ENCODE peak calls at places on chromosome 21, in ten cellular contexts. M, Z, S, D, U, X, O, R, H and E are unnamed samples.

GRCh38 chr21:38903578-38904193 is 98.0 kb downstream of the ETS2 start:
- DNase-seq in M (no peak), Z (no peak), S (no peak), D (no peak), U (no peak), X (no peak), O (no peak), R (peak), H (no peak), E (no peak)

GRCh38 chr21:32624726-32625125 is 12.5 kb upstream of the CFAP298 start:
- DNase-seq in M (peak), Z (no peak), S (no peak), D (no peak), U (no peak), X (no peak), O (peak), R (no peak), H (peak), E (no peak)

GRCh38 chr21:38511662-38512243 is 13.5 kb upstream of the ERG start:
- DNase-seq in M (no peak), Z (no peak), S (no peak), D (no peak), U (no peak), X (no peak), O (no peak), R (no peak), H (no peak), E (no peak)

GRCh38 chr21:46667735-46668380 is 32.4 kb downstream of the PRMT2 start:
- DNase-seq in M (no peak), Z (peak), S (peak), D (no peak), U (no peak), X (peak), O (peak), R (no peak), H (peak), E (peak)

GRCh38 chr21:45874716-45875415 is 106.7 kb upstream of the COL6A1 start:
- DNase-seq in M (peak), Z (no peak), S (no peak), D (peak), U (no peak), X (peak), O (peak), R (peak), H (peak), E (no peak)

GRCh38 chr21:25818156-25818950 is 83.6 kb downstream of the GABPA start:
- DNase-seq in M (no peak), Z (no peak), S (no peak), D (no peak), U (no peak), X (no peak), O (no peak), R (no peak), H (no peak), E (no peak)

GRCh38 chr21:25409992-25410391 is 197.3 kb downstream of the MRPL39 start:
- DNase-seq in M (no peak), Z (no peak), S (no peak), D (no peak), U (no peak), X (no peak), O (no peak), R (no peak), H (no peak), E (no peak)

GRCh38 chr21:45277101-45278045 is 10.3 kb downstream of the POFUT2 start:
- DNase-seq in M (no peak), Z (peak), S (no peak), D (no peak), U (peak), X (no peak), O (no peak), R (peak), H (no peak), E (no peak)

GRCh38 chr21:33421713-33422393 is 18.6 kb downstream of the IFNGR2 start:
- DNase-seq in M (no peak), Z (no peak), S (no peak), D (no peak), U (no peak), X (no peak), O (no peak), R (no peak), H (no peak), E (no peak)

GRCh38 chr21:15682977-15683376 is 46.8 kb upstream of the USP25 start:
- DNase-seq in M (peak), Z (no peak), S (no peak), D (no peak), U (no peak), X (no peak), O (peak), R (no peak), H (peak), E (no peak)

GRCh38 chr21:44728716-44729115 is 17.3 kb upstream of the TSPEAR start:
- DNase-seq in M (no peak), Z (peak), S (no peak), D (no peak), U (no peak), X (no peak), O (no peak), R (no peak), H (no peak), E (no peak)

GRCh38 chr21:31616216-31616615 is 43.3 kb upstream of the SOD1 start:
- DNase-seq in M (no peak), Z (no peak), S (no peak), D (no peak), U (no peak), X (no peak), O (no peak), R (no peak), H (no peak), E (no peak)

GRCh38 chr21:15667010-15667409 is 62.8 kb upstream of the USP25 start:
- DNase-seq in M (peak), Z (no peak), S (no peak), D (no peak), U (no peak), X (no peak), O (peak), R (no peak), H (peak), E (no peak)

GRCh38 chr21:39087976-39088370 is 95.3 kb downstream of the PSMG1 start:
- DNase-seq in M (no peak), Z (no peak), S (no peak), D (no peak), U (no peak), X (no peak), O (no peak), R (no peak), H (no peak), E (no peak)

GRCh38 chr21:46115441-46116188 is 17.7 kb downstream of the COL6A2 start:
- DNase-seq in M (no peak), Z (peak), S (peak), D (no peak), U (no peak), X (no peak), O (no peak), R (no peak), H (no peak), E (peak)

GRCh38 chr21:46079357-46080170 is 18.3 kb upstream of the COL6A2 start:
- DNase-seq in M (peak), Z (peak), S (no peak), D (peak), U (peak), X (peak), O (peak), R (peak), H (peak), E (no peak)

GRCh38 chr21:37868896-37869295 is 47.4 kb downstream of the KCNJ6 start:
- DNase-seq in M (peak), Z (no peak), S (no peak), D (no peak), U (no peak), X (peak), O (peak), R (no peak), H (no peak), E (peak)

GRCh38 chr21:38140192-38140905 is 116.4 kb upstream of the KCNJ15 start:
- DNase-seq in M (peak), Z (no peak), S (no peak), D (no peak), U (no peak), X (peak), O (peak), R (peak), H (peak), E (no peak)

DNA sequence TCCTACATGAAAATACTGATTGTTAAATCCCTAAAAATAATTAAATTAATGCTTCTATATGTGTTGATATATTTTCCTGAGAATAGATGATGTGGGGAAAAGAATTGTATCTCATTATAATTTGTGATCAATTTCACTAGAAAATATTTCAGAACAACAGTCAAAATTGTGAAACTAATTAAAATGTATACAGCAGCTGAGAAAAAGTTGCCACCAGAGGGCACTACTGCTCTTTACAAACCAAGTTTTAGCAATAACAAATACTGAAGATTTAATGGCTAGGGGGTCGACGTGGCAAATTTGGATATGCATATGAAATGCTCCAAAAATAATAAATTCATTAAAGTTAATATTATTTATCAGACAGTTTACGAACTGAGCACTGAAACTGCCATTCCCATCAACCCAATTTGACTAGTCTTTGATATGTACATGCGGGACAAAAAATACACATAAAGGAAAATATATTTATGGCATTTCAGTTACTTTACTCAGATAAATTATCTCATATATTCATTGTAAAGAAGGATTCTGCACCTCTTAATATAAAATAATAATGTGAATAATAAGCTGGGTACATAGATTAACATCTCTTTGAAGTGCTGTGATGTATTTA is 96.3 kb upstream of the TMPRSS15 start:
- DNase-seq in M (peak), Z (no peak), S (peak), D (no peak), U (no peak), X (peak), O (peak), R (peak), H (peak), E (peak)
- TF ChIP-seq CTCF in M (peak), Z (peak), S (peak), D (peak), U (peak), X (peak), O (peak), R (no peak), H (peak), E (peak)

GRCh38 chr21:36260802-36261201 is 59.2 kb upstream of the MORC3 start:
- DNase-seq in M (no peak), Z (no peak), S (no peak), D (no peak), U (no peak), X (no peak), O (no peak), R (no peak), H (no peak), E (no peak)
- TF ChIP-seq CTCF in M (peak), Z (peak), S (peak), D (no peak), U (peak), X (no peak), O (no peak), R (no peak), H (no peak), E (peak)

DNA sequence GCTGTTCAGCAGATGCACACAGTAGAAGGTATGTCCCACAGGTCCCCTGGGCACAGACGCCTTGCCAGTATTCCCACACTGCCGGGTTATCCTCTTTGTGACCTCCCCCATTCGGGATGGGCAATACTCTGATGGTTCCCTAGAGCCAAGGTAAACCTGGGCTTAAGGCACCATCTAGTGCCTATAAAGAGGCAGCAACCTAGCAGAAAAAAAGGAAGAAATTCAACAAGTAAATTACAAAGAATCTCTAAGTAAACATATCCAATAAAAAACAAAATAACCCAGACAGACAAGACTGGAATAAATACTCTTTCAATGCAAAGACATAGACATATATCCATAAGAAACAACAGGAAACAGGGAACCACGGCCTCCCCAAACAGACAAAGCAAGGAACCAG is 39.4 kb downstream of the HSF2BP start:
- DNase-seq in M (no peak), Z (no peak), S (no peak), D (no peak), U (no peak), X (no peak), O (no peak), R (no peak), H (no peak), E (no peak)
- TF ChIP-seq CTCF in M (no peak), Z (peak), S (no peak), D (peak), U (no peak), X (peak), O (peak), R (no peak), H (peak), E (no peak)

GRCh38 chr21:41957991-41958766 is 4.4 kb upstream of the C2CD2 start:
- DNase-seq in M (peak), Z (no peak), S (no peak), D (peak), U (no peak), X (peak), O (peak), R (peak), H (peak), E (no peak)
- TF ChIP-seq CTCF in M (peak), Z (peak), S (no peak), D (peak), U (no peak), X (peak), O (peak), R (peak), H (peak), E (peak)

GRCh38 chr21:35052786-35053185 is 3.7 kb upstream of the RUNX1 start:
- DNase-seq in M (no peak), Z (no peak), S (no peak), D (no peak), U (no peak), X (no peak), O (no peak), R (no peak), H (no peak), E (no peak)

GRCh38 chr21:35057428-35057827 is 8.3 kb upstream of the RUNX1 start:
- DNase-seq in M (no peak), Z (no peak), S (no peak), D (no peak), U (no peak), X (no peak), O (no peak), R (no peak), H (no peak), E (no peak)

GRCh38 chr21:35051287-35051818 is 2.3 kb upstream of the RUNX1 start:
- DNase-seq in M (no peak), Z (peak), S (peak), D (no peak), U (peak), X (peak), O (peak), R (peak), H (peak), E (no peak)

GRCh38 chr21:35050348-35051286 is 1.5 kb upstream of the RUNX1 start:
- DNase-seq in M (peak), Z (no peak), S (no peak), D (no peak), U (no peak), X (no peak), O (peak), R (no peak), H (no peak), E (no peak)

DNA sequence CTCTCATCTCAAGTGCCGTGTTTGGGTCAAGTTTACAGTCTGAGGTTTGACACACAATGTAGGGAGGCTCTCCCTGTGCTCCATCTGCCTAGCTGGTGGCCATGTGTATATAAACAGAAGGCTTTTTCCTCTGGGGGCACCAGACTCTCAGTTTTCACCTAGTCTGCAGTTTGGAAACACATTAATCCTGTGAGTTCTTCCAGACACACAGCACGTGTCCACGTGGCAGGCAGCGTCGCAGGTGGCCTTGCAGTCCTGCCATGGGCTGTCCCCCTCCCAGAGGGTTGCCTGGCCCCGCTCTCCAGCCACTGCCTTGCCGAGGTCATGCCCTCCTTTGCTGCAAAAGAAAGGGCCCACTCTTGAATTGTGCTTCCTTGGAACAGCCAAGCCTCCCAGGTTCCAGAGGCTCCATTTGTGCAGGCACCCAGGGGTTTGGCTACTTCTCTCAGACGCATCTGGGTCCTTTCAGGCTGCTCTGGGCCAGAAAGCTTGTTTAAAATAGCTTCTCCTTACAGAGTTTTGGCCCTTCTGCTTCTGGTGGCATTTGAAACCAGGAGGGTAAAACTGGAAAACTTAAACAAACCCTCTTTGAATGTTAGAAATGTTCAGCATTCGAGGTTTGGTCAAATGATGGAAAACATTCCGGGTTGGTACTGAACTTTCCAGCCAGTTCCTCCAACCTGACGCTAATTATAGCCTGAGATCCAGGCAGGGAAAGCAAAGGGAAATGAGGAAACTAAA is 4.4 kb upstream of the RUNX1 start:
- DNase-seq in M (no peak), Z (no peak), S (no peak), D (no peak), U (no peak), X (no peak), O (no peak), R (no peak), H (no peak), E (no peak)
- TF ChIP-seq CTCF in M (peak), Z (no peak), S (no peak), D (peak), U (no peak), X (peak), O (peak), R (no peak), H (peak), E (no peak)

DNA sequence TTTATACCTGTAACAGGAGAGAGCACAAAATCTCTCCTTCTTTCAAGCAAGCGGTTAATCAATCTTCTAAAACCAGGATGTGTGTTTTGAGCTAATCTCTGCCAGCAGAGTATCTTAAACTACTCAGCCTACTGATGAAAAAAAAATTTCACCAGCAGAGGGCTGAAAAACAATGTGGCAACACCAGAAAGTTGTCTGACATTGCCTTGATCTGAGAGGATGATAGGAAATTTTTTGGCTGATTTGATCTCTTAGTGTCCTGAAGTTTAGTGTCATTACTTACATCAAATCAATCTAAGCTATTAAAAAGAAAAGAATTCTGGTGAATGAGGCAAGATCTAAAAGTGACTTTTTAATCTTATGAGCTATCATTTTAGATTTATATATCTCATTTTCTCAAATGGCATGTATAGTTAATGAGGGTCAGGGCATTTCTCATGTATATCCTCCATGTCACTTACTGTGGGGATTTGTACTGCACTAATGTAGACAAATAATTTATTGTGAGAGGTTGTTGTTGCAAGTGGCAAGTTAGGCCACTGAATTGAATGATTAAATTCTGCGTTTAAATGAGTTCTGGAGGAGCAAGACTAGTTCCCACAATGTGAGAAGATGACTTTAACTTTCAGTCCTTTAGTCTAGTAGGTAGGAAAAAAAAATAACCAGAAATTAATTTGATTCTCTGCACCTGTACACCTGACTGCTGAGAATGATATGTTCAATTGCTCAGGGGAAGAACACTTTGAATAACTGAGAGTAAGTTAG is 10.8 kb downstream of the ADAMTS1 start:
- DNase-seq in M (no peak), Z (no peak), S (no peak), D (no peak), U (no peak), X (peak), O (no peak), R (no peak), H (peak), E (no peak)
- TF ChIP-seq CTCF in M (peak), Z (peak), S (peak), D (peak), U (no peak), X (peak), O (peak), R (no peak), H (peak), E (peak)